ENCODE peak calls at places on chromosome 20, in four cellular contexts. One of them, this sample, is unnamed.

GRCh38 chr20:44166477-44166876 is 20.5 kb downstream of the JPH2 start:
- DNase-seq in H1: no peak
- DNase-seq in GM12878: no peak
- DNase-seq in K562: no peak
- DNase-seq in this sample: no peak

GRCh38 chr20:35135867-35136586 is 11.1 kb downstream of the EDEM2 start:
- DNase-seq in H1: no peak
- DNase-seq in K562: peak
- DNase-seq in GM12878: no peak
- DNase-seq in this sample: no peak

GRCh38 chr20:58231678-58232077 is 3.2 kb upstream of the ANKRD60 start:
- DNase-seq in K562: no peak
- DNase-seq in GM12878: no peak
- DNase-seq in H1: no peak
- DNase-seq in this sample: peak

GRCh38 chr20:433300-433975 is 25.3 kb downstream of the RBCK1 start:
- DNase-seq in K562: no peak
- DNase-seq in GM12878: peak
- DNase-seq in H1: no peak
- DNase-seq in this sample: no peak

GRCh38 chr20:23254505-23254904 is 96.1 kb upstream of the NXT1 start:
- DNase-seq in K562: no peak
- DNase-seq in GM12878: no peak
- DNase-seq in H1: no peak
- DNase-seq in this sample: no peak

GRCh38 chr20:3479025-3479424 is 8.2 kb downstream of the ATRN start:
- DNase-seq in K562: no peak
- DNase-seq in GM12878: no peak
- DNase-seq in H1: no peak
- DNase-seq in this sample: no peak

GRCh38 chr20:60138263-60139127 is 180.3 kb downstream of the CDH26 start:
- DNase-seq in H1: no peak
- DNase-seq in GM12878: no peak
- DNase-seq in K562: peak
- DNase-seq in this sample: no peak

GRCh38 chr20:32315885-32316284 is 38.4 kb downstream of the KIF3B start:
- DNase-seq in GM12878: no peak
- DNase-seq in H1: no peak
- DNase-seq in K562: no peak
- DNase-seq in this sample: no peak

GRCh38 chr20:59152559-59153354 is 10.9 kb upstream of the ZNF831 start:
- DNase-seq in GM12878: no peak
- DNase-seq in H1: no peak
- DNase-seq in K562: no peak
- DNase-seq in this sample: no peak

GRCh38 chr20:17676942-17677341 is 5.1 kb downstream of the RRBP1 start:
- DNase-seq in K562: no peak
- DNase-seq in GM12878: no peak
- DNase-seq in H1: no peak
- DNase-seq in this sample: no peak

GRCh38 chr20:58006346-58007316 is 221.8 kb downstream of the ANKRD60 start:
- DNase-seq in GM12878: no peak
- DNase-seq in K562: no peak
- DNase-seq in H1: no peak
- DNase-seq in this sample: no peak

GRCh38 chr20:45701104-45701503 is 734 bp upstream of the WFDC13 start:
- DNase-seq in H1: no peak
- DNase-seq in K562: no peak
- DNase-seq in GM12878: peak
- DNase-seq in this sample: no peak

GRCh38 chr20:54203281-54203680 is 4.6 kb upstream of the PFDN4 start:
- DNase-seq in H1: no peak
- DNase-seq in K562: no peak
- DNase-seq in GM12878: no peak
- DNase-seq in this sample: no peak

GRCh38 chr20:40323411-40323810 is 365.6 kb downstream of the MAFB start:
- DNase-seq in GM12878: no peak
- DNase-seq in K562: no peak
- DNase-seq in H1: no peak
- DNase-seq in this sample: no peak

GRCh38 chr20:58899518-58899917 is 47.0 kb downstream of the GNAS start:
- DNase-seq in K562: no peak
- DNase-seq in H1: no peak
- DNase-seq in GM12878: no peak
- DNase-seq in this sample: no peak

GRCh38 chr20:35055445-35056276 is 36.9 kb downstream of the TRPC4AP start:
- DNase-seq in K562: no peak
- DNase-seq in GM12878: no peak
- DNase-seq in H1: no peak
- DNase-seq in this sample: peak

GRCh38 chr20:25484911-25485511 is 77.5 kb downstream of the GINS1 start:
- DNase-seq in K562: no peak
- DNase-seq in H1: no peak
- DNase-seq in GM12878: no peak
- DNase-seq in this sample: no peak

GRCh38 chr20:37395921-37396519 is 50.1 kb downstream of the SRC start:
- DNase-seq in H1: peak
- DNase-seq in K562: peak
- DNase-seq in GM12878: no peak
- DNase-seq in this sample: peak

GRCh38 chr20:699811-700338 is 24.3 kb upstream of the SCRT2 start:
- DNase-seq in H1: no peak
- DNase-seq in K562: peak
- DNase-seq in GM12878: no peak
- DNase-seq in this sample: peak

GRCh38 chr20:49993301-49993751 is 10.5 kb downstream of the SNAI1 start:
- DNase-seq in GM12878: no peak
- DNase-seq in K562: peak
- DNase-seq in H1: no peak
- DNase-seq in this sample: no peak

GRCh38 chr20:58228484-58229197 is at the start of gene ANKRD60:
- DNase-seq in GM12878: no peak
- DNase-seq in H1: no peak
- DNase-seq in K562: peak
- DNase-seq in this sample: peak

GRCh38 chr20:53354314-53354713 is 239.3 kb downstream of the ZNF217 start:
- DNase-seq in GM12878: no peak
- DNase-seq in K562: no peak
- DNase-seq in H1: no peak
- DNase-seq in this sample: no peak

GRCh38 chr20:57560554-57561355 is at the start of gene PCK1:
- DNase-seq in GM12878: no peak
- DNase-seq in K562: peak
- DNase-seq in H1: no peak
- DNase-seq in this sample: no peak

GRCh38 chr20:23607497-23608245 is 2.0 kb upstream of the CST9 start:
- DNase-seq in H1: no peak
- DNase-seq in K562: no peak
- DNase-seq in GM12878: no peak
- DNase-seq in this sample: no peak

GRCh38 chr20:7695622-7696021 is 244.6 kb downstream of the HAO1 start:
- DNase-seq in K562: no peak
- DNase-seq in GM12878: no peak
- DNase-seq in H1: no peak
- DNase-seq in this sample: no peak

GRCh38 chr20:54340206-54340605 is 132.3 kb downstream of the PFDN4 start:
- DNase-seq in H1: no peak
- DNase-seq in GM12878: no peak
- DNase-seq in K562: no peak
- DNase-seq in this sample: no peak

GRCh38 chr20:32252189-32252588 is 25.3 kb upstream of the KIF3B start:
- DNase-seq in H1: no peak
- DNase-seq in K562: no peak
- DNase-seq in GM12878: no peak
- DNase-seq in this sample: no peak

GRCh38 chr20:53580376-53581111 is 13.1 kb downstream of the ZNF217 start:
- DNase-seq in K562: no peak
- DNase-seq in GM12878: no peak
- DNase-seq in H1: no peak
- DNase-seq in this sample: no peak

GRCh38 chr20:50645253-50646068 is 45.9 kb downstream of the RIPOR3 start:
- DNase-seq in K562: peak
- DNase-seq in H1: peak
- DNase-seq in GM12878: no peak
- DNase-seq in this sample: no peak

GRCh38 chr20:47704746-47705496 is 80.4 kb downstream of the SULF2 start:
- DNase-seq in GM12878: no peak
- DNase-seq in K562: no peak
- DNase-seq in H1: no peak
- DNase-seq in this sample: no peak

GRCh38 chr20:58308680-58309527 is 611 bp upstream of the RAB22A start:
- DNase-seq in GM12878: no peak
- DNase-seq in H1: no peak
- DNase-seq in K562: peak
- DNase-seq in this sample: peak

DNA sequence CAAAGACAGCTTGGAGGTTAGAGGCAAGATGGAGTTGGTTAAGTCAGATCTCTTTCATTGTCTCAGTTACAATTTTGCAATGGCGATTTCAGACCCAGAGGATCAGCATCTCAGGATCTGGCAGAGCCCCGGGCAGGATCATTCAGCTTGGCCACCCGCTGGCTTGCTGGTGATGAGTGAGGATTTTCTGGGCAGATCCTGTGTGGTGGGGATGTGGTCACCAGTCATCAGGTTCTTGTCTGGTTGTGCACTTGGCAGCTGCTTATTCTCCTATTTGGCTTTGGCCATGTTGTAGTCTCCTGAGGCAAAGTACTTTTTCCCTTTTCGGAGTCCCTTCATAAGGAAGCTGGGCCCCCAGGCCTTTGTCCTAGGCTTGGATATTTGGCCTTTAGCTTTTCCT is 953.9 kb downstream of the KIF16B start:
- DNase-seq in K562: no peak
- DNase-seq in GM12878: no peak
- DNase-seq in H1: no peak
- DNase-seq in this sample: no peak
- TF ChIP-seq NRF1 in K562: no peak
- TF ChIP-seq NRF1 in GM12878: no peak
- TF ChIP-seq NRF1 in H1: no peak
- TF ChIP-seq NRF1 in this sample: no peak

DNA sequence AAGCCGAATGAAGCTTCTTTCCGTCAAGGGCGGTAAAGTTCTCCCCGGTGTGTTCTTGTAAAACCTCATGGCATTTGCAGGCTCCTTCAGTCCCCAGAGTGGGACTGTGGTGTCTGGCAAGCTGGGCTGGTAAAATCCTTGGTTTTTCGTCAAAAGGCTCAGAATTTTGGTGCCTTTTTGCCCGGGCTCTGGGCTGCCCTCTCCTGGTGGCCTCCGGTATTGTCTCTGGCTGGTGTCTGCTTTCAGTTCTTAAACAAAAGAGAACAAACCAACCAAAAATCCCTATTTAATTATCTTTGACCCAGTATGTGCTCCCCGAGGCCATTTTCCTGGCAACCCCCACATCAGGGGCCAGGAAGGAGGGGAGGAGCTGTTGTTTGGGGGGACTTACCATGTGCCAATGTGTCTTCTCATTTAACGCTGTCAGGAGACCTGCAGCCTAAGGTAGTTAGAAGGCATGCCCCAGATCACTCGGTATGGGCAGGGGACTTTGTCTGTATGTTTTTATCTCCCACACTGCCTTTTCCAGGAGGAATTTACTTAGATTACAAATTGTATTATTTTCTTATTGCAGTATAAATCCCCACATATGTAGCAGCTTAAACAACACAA is 11.1 kb downstream of the CDH4 start:
- DNase-seq in GM12878: no peak
- DNase-seq in H1: no peak
- DNase-seq in K562: peak
- DNase-seq in this sample: peak
- TF ChIP-seq NRF1 in GM12878: no peak
- TF ChIP-seq NRF1 in H1: no peak
- TF ChIP-seq NRF1 in K562: no peak
- TF ChIP-seq NRF1 in this sample: no peak

GRCh38 chr20:19944772-19945459 is 72.2 kb upstream of the NAA20 start:
- DNase-seq in K562: no peak
- DNase-seq in GM12878: peak
- DNase-seq in H1: no peak
- DNase-seq in this sample: no peak

GRCh38 chr20:19950042-19950441 is 67.1 kb upstream of the NAA20 start:
- DNase-seq in H1: no peak
- DNase-seq in GM12878: no peak
- DNase-seq in K562: no peak
- DNase-seq in this sample: no peak

GRCh38 chr20:19945732-19946670 is 71.2 kb upstream of the NAA20 start:
- DNase-seq in H1: no peak
- DNase-seq in K562: no peak
- DNase-seq in GM12878: no peak
- DNase-seq in this sample: no peak

GRCh38 chr20:19949195-19949867 is 67.8 kb upstream of the NAA20 start:
- DNase-seq in GM12878: no peak
- DNase-seq in K562: no peak
- DNase-seq in H1: no peak
- DNase-seq in this sample: no peak

DNA sequence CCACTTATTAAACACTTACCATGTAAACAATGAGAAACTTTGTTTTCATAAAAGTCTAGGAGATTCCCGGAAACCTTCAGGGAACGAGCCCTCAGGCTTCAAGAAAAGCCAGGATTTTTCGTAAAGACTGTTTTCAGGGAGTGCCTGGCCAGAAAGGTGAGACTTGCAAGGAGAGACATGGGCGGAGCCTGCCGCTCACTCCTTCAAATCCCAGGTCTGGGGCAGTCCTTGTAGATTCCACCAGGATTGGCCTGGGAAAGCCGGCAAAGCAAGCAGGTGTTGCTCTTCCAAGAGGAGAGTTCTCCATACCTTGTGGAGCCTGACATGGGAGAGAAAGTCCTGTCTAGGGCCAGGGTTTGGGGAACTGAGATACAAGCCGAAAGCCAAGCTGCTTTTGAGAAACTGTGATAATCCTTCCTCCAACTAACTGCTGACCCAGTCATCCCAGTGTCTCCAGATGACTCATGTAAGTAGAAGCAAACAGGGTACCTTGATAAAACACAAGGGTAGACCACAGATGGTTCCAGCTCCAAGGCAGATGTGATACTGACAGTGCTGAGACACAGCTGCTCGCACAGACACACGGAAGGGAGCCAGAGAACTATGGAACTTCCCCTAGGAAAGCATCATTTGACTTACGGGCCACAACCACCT is 69.4 kb upstream of the NAA20 start:
- DNase-seq in GM12878: peak
- DNase-seq in K562: peak
- DNase-seq in H1: no peak
- DNase-seq in this sample: no peak
- TF ChIP-seq NRF1 in GM12878: no peak
- TF ChIP-seq NRF1 in K562: no peak
- TF ChIP-seq NRF1 in H1: no peak
- TF ChIP-seq NRF1 in this sample: no peak

DNA sequence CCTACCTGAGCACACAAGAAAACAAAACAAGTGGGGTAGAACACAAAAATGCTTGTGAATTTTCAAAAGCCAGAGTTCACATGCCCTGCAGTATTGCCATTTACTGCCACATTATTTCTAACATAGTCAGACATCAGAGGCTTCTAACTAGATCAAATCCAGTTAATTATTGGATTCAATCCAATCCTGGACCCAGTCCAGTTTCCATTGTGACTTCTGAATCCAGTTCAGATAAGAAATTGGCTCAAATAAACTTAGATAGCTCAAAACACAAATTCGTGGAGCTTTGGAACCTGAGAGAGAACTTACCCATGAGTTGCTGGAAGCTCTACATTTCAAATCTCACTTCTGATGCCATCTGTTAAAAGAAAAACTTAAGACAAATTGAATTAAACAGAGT is 85.2 kb upstream of the ANKEF1 start:
- DNase-seq in H1: no peak
- DNase-seq in K562: no peak
- DNase-seq in GM12878: no peak
- DNase-seq in this sample: no peak
- TF ChIP-seq NRF1 in H1: no peak
- TF ChIP-seq NRF1 in K562: no peak
- TF ChIP-seq NRF1 in GM12878: no peak
- TF ChIP-seq NRF1 in this sample: no peak

This sample was measured in SK-N-SH.